ENCODE peak calls at places on chromosomes 6 and 20, in nine cellular contexts. C is amygdala; U is stimulated activated CD4-positive, alpha-beta T cell treated with anti-CD3 and anti-CD28 coated beads, TNF-alpha, amount 100 ng/mL, for 24 hours; F is neural crest cell; G is bronchial epithelial cell; N is psoas muscle; L is activated CD8-positive, alpha-beta memory T cell treated with anti-CD3 and anti-CD28 coated beads for 24 hours; T is skeletal muscle cell; O is NK-92 treated with Interleukin-12 subunit alpha and Interleukin-12 subunit beta, amount 100 ng/mL, for 24 hours. M is an unnamed sample.

GRCh38 chr6:83702077-83702476 is 6.8 kb downstream of the SNAP91 start:
- DNase-seq in C (no peak), U (no peak), F (no peak), G (no peak), N (no peak), L (no peak), T (no peak), O (no peak), M (no peak)

GRCh38 chr6:7559651-7560385 is 18.3 kb downstream of the DSP start:
- DNase-seq in C (no peak), U (no peak), F (no peak), G (peak; percentile 90), N (no peak), L (no peak), T (no peak), O (no peak), M (no peak)

GRCh38 chr20:36210561-36210960 is 25.7 kb upstream of the AAR2 start:
- DNase-seq in C (no peak), U (no peak), F (no peak), G (peak; percentile 4), N (no peak), L (no peak), T (no peak), O (no peak), M (no peak)

GRCh38 chr20:32034581-32035397 is 17.3 kb upstream of the HCK start:
- DNase-seq in C (no peak), U (no peak), F (no peak), G (no peak), N (no peak), L (no peak), T (no peak), O (no peak), M (no peak)

GRCh38 chr6:105759015-105759414 is 327.1 kb upstream of the PRDM1 start:
- DNase-seq in C (no peak), U (no peak), F (no peak), G (peak; percentile 83), N (no peak), L (no peak), T (no peak), O (no peak), M (no peak)

GRCh38 chr6:76790881-76791280 is 672.4 kb downstream of the HTR1B start:
- DNase-seq in C (no peak), U (no peak), F (no peak), G (peak; percentile 22), N (no peak), L (no peak), T (no peak), O (no peak), M (no peak)

GRCh38 chr6:93317587-93317986 is 101.8 kb downstream of the EPHA7 start:
- DNase-seq in C (no peak), U (no peak), F (no peak), G (no peak), N (no peak), L (no peak), T (no peak), O (no peak), M (no peak)

GRCh38 chr6:19719691-19720127 is 117.5 kb upstream of the ID4 start:
- DNase-seq in C (no peak), U (no peak), F (peak; percentile 58), G (peak; percentile 71), N (no peak), L (no peak), T (no peak), O (no peak), M (no peak)

GRCh38 chr6:107421696-107422256 is 37.6 kb downstream of the PDSS2 start:
- DNase-seq in C (no peak), U (no peak), F (no peak), G (no peak), N (no peak), L (no peak), T (no peak), O (no peak), M (no peak)

GRCh38 chr20:16455296-16455695 is 118.0 kb downstream of the KIF16B start:
- DNase-seq in C (no peak), U (no peak), F (no peak), G (no peak), N (no peak), L (no peak), T (no peak), O (no peak), M (no peak)

GRCh38 chr6:2061880-2062279 is 183.5 kb downstream of the GMDS start:
- DNase-seq in C (no peak), U (no peak), F (no peak), G (no peak), N (no peak), L (no peak), T (no peak), O (no peak), M (no peak)

GRCh38 chr6:165950316-165950715 is 217.3 kb downstream of the TBXT start:
- DNase-seq in C (no peak), U (no peak), F (no peak), G (no peak), N (no peak), L (no peak), T (no peak), O (no peak), M (no peak)

GRCh38 chr6:142118926-142119325 is 13.8 kb upstream of the GJE1 start:
- DNase-seq in C (no peak), U (no peak), F (no peak), G (peak; percentile 29), N (no peak), L (no peak), T (peak; percentile 7), O (no peak), M (no peak)

GRCh38 chr6:44549516-44549915 is 162.0 kb downstream of the CDC5L start:
- DNase-seq in C (no peak), U (no peak), F (no peak), G (no peak), N (no peak), L (no peak), T (no peak), O (no peak), M (no peak)

GRCh38 chr6:22024004-22024403 is 272.8 kb downstream of the PRL start:
- DNase-seq in C (no peak), U (no peak), F (no peak), G (no peak), N (no peak), L (no peak), T (no peak), O (no peak), M (no peak)

GRCh38 chr20:56504373-56505005 is 20.1 kb upstream of the FAM209A start:
- DNase-seq in C (no peak), U (no peak), F (peak; percentile 6), G (no peak), N (no peak), L (no peak), T (no peak), O (no peak), M (no peak)

GRCh38 chr20:63183422-63184146 is 32.3 kb downstream of the YTHDF1 start:
- DNase-seq in C (no peak), U (no peak), F (peak; percentile 46), G (peak; percentile 15), N (peak; percentile 67), L (peak; percentile 78), T (no peak), O (no peak), M (no peak)

GRCh38 chr20:49935746-49936152 is 448 bp upstream of the RNF114 start:
- DNase-seq in C (no peak), U (no peak), F (no peak), G (no peak), N (no peak), L (no peak), T (no peak), O (no peak), M (no peak)

GRCh38 chr6:152063170-152063921 is 255.9 kb downstream of the ESR1 start:
- DNase-seq in C (no peak), U (no peak), F (no peak), G (no peak), N (no peak), L (no peak), T (no peak), O (no peak), M (no peak)

GRCh38 chr20:9981834-9982233 is 53.0 kb upstream of the ANKEF1 start:
- DNase-seq in C (no peak), U (no peak), F (no peak), G (no peak), N (no peak), L (no peak), T (peak; percentile 11), O (no peak), M (no peak)